ENCODE peak calls at places on chromosomes 5 and 9, in four cellular contexts. One of them, this sample, is unnamed. For H3K27me3, the result is how much of the 10 kb centered on the place peaks cover.

GRCh38 chr5:151771259-151772028 is at the start of gene G3BP1:
- DNase-seq in uterus: peak
- DNase-seq in heart left ventricle: peak
- DNase-seq in psoas muscle: peak
- DNase-seq in this sample: peak

GRCh38 chr5:43017438-43017820 is 22.7 kb downstream of the ANXA2R start:
- DNase-seq in uterus: no peak
- DNase-seq in heart left ventricle: peak
- DNase-seq in psoas muscle: peak
- DNase-seq in this sample: peak

GRCh38 chr5:55816342-55816741 is 34.8 kb upstream of the IL31RA start:
- DNase-seq in uterus: no peak
- DNase-seq in heart left ventricle: no peak
- DNase-seq in psoas muscle: no peak
- DNase-seq in this sample: no peak

GRCh38 chr9:20835364-20836286 is 151.6 kb downstream of the FOCAD start:
- DNase-seq in uterus: no peak
- DNase-seq in heart left ventricle: no peak
- DNase-seq in psoas muscle: no peak
- DNase-seq in this sample: peak

GRCh38 chr9:137545123-137545522 is 5.1 kb downstream of the PNPLA7 start:
- DNase-seq in uterus: no peak
- DNase-seq in heart left ventricle: no peak
- DNase-seq in psoas muscle: peak
- DNase-seq in this sample: no peak

GRCh38 chr9:114230068-114230467 is 74.7 kb downstream of the COL27A1 start:
- DNase-seq in uterus: no peak
- DNase-seq in heart left ventricle: no peak
- DNase-seq in psoas muscle: no peak
- DNase-seq in this sample: no peak

GRCh38 chr9:134959971-134960310 is 42.2 kb upstream of the FCN1 start:
- DNase-seq in uterus: no peak
- DNase-seq in heart left ventricle: no peak
- DNase-seq in psoas muscle: no peak
- DNase-seq in this sample: no peak

GRCh38 chr5:149740866-149741459 is 10.9 kb downstream of the PPARGC1B start:
- DNase-seq in uterus: no peak
- DNase-seq in heart left ventricle: no peak
- DNase-seq in psoas muscle: no peak
- DNase-seq in this sample: no peak

GRCh38 chr5:171342362-171343111 is 33.5 kb downstream of the TLX3 start:
- DNase-seq in uterus: no peak
- DNase-seq in heart left ventricle: peak
- DNase-seq in psoas muscle: no peak
- DNase-seq in this sample: peak

GRCh38 chr5:131952286-131952857 is 6.9 kb upstream of the MEIKIN start:
- DNase-seq in uterus: no peak
- DNase-seq in heart left ventricle: no peak
- DNase-seq in psoas muscle: no peak
- DNase-seq in this sample: no peak

GRCh38 chr9:38339496-38339895 is 53.0 kb upstream of the ALDH1B1 start:
- DNase-seq in uterus: no peak
- DNase-seq in heart left ventricle: no peak
- DNase-seq in psoas muscle: no peak
- DNase-seq in this sample: peak

GRCh38 chr5:149152317-149152746 is 11.0 kb downstream of the ABLIM3 start:
- DNase-seq in uterus: no peak
- DNase-seq in heart left ventricle: no peak
- DNase-seq in psoas muscle: no peak
- DNase-seq in this sample: no peak

GRCh38 chr5:160469156-160470144 is 47.8 kb downstream of the PTTG1 start:
- DNase-seq in uterus: no peak
- DNase-seq in heart left ventricle: no peak
- DNase-seq in psoas muscle: no peak
- DNase-seq in this sample: no peak

GRCh38 chr5:54518146-54519082 is 855 bp downstream of the SNX18 start:
- DNase-seq in uterus: peak
- DNase-seq in heart left ventricle: peak
- DNase-seq in psoas muscle: peak
- DNase-seq in this sample: peak

GRCh38 chr5:181120761-181121160 is 10.2 kb downstream of the OR2V1 start:
- DNase-seq in uterus: no peak
- DNase-seq in heart left ventricle: no peak
- DNase-seq in psoas muscle: no peak
- DNase-seq in this sample: no peak

GRCh38 chr5:56862909-56863308 is 46.5 kb upstream of the SETD9 start:
- DNase-seq in uterus: no peak
- DNase-seq in heart left ventricle: no peak
- DNase-seq in psoas muscle: no peak
- DNase-seq in this sample: no peak

GRCh38 chr9:26191711-26192110 is 513.5 kb upstream of the TUSC1 start:
- DNase-seq in uterus: no peak
- DNase-seq in heart left ventricle: no peak
- DNase-seq in psoas muscle: no peak
- DNase-seq in this sample: no peak

GRCh38 chr9:99134893-99135341 is 30.0 kb downstream of the TGFBR1 start:
- DNase-seq in uterus: no peak
- DNase-seq in heart left ventricle: no peak
- DNase-seq in psoas muscle: no peak
- DNase-seq in this sample: no peak

GRCh38 chr9:90953805-90954204 is 152.2 kb downstream of the SYK start:
- DNase-seq in uterus: no peak
- DNase-seq in heart left ventricle: no peak
- DNase-seq in psoas muscle: no peak
- DNase-seq in this sample: no peak

GRCh38 chr9:111271047-111271446 is 59.0 kb downstream of the OR2K2 start:
- DNase-seq in uterus: no peak
- DNase-seq in heart left ventricle: no peak
- DNase-seq in psoas muscle: no peak
- DNase-seq in this sample: no peak

GRCh38 chr9:27382308-27382707 is 85.4 kb upstream of the EQTN start:
- DNase-seq in uterus: no peak
- DNase-seq in heart left ventricle: no peak
- DNase-seq in psoas muscle: no peak
- DNase-seq in this sample: no peak

GRCh38 chr9:16138961-16139441 is 586.2 kb downstream of the CCDC171 start:
- DNase-seq in uterus: peak
- DNase-seq in heart left ventricle: peak
- DNase-seq in psoas muscle: peak
- DNase-seq in this sample: no peak

GRCh38 chr9:125985998-125986655 is 239.0 kb downstream of the PBX3 start:
- DNase-seq in uterus: no peak
- DNase-seq in heart left ventricle: no peak
- DNase-seq in psoas muscle: no peak
- DNase-seq in this sample: no peak

GRCh38 chr9:35516481-35516880 is 26.6 kb downstream of the RUSC2 start:
- DNase-seq in uterus: no peak
- DNase-seq in heart left ventricle: no peak
- DNase-seq in psoas muscle: no peak
- DNase-seq in this sample: no peak

GRCh38 chr5:108101105-108101504 is 280.8 kb downstream of the FBXL17 start:
- DNase-seq in uterus: no peak
- DNase-seq in heart left ventricle: no peak
- DNase-seq in psoas muscle: no peak
- DNase-seq in this sample: peak

GRCh38 chr5:124659798-124660197 is 86.6 kb downstream of the ZNF608 start:
- DNase-seq in uterus: no peak
- DNase-seq in heart left ventricle: no peak
- DNase-seq in psoas muscle: no peak
- DNase-seq in this sample: no peak

GRCh38 chr5:115831163-115831768 is 10.1 kb downstream of the ATG12 start:
- DNase-seq in uterus: no peak
- DNase-seq in heart left ventricle: no peak
- DNase-seq in psoas muscle: no peak
- DNase-seq in this sample: no peak

GRCh38 chr5:172799416-172799815 is 28.4 kb upstream of the DUSP1 start:
- DNase-seq in uterus: no peak
- DNase-seq in heart left ventricle: no peak
- DNase-seq in psoas muscle: no peak
- DNase-seq in this sample: peak

GRCh38 chr5:172795401-172795977 is 24.5 kb upstream of the DUSP1 start:
- DNase-seq in uterus: peak
- DNase-seq in heart left ventricle: peak
- DNase-seq in psoas muscle: peak
- DNase-seq in this sample: peak

GRCh38 chr5:172798422-172799215 is 27.6 kb upstream of the DUSP1 start:
- DNase-seq in uterus: peak
- DNase-seq in heart left ventricle: no peak
- DNase-seq in psoas muscle: peak
- DNase-seq in this sample: peak

GRCh38 chr5:172796306-172796705 is 25.3 kb upstream of the DUSP1 start:
- DNase-seq in uterus: no peak
- DNase-seq in heart left ventricle: no peak
- DNase-seq in psoas muscle: no peak
- DNase-seq in this sample: no peak

GRCh38 chr5:172797800-172798199 is 26.8 kb upstream of the DUSP1 start:
- DNase-seq in uterus: no peak
- DNase-seq in heart left ventricle: no peak
- DNase-seq in psoas muscle: no peak
- DNase-seq in this sample: no peak
- H3K27ac ChIP-seq in uterus: peak
- H3K27ac ChIP-seq in heart left ventricle: peak
- H3K27ac ChIP-seq in psoas muscle: peak
- H3K27ac ChIP-seq in this sample: peak

GRCh38 chr9:36902063-36902735 is 131.9 kb downstream of the PAX5 start:
- DNase-seq in uterus: no peak
- DNase-seq in heart left ventricle: no peak
- DNase-seq in psoas muscle: no peak
- DNase-seq in this sample: no peak

GRCh38 chr9:36900136-36900855 is 133.8 kb downstream of the PAX5 start:
- DNase-seq in uterus: no peak
- DNase-seq in heart left ventricle: no peak
- DNase-seq in psoas muscle: no peak
- DNase-seq in this sample: no peak

GRCh38 chr9:36899406-36899805 is 134.7 kb downstream of the PAX5 start:
- DNase-seq in uterus: no peak
- DNase-seq in heart left ventricle: no peak
- DNase-seq in psoas muscle: no peak
- DNase-seq in this sample: no peak

GRCh38 chr9:36901528-36901927 is 132.5 kb downstream of the PAX5 start:
- DNase-seq in uterus: no peak
- DNase-seq in heart left ventricle: no peak
- DNase-seq in psoas muscle: no peak
- DNase-seq in this sample: no peak

GRCh38 chr9:36900856-36901220 is 133.2 kb downstream of the PAX5 start:
- DNase-seq in uterus: no peak
- DNase-seq in heart left ventricle: no peak
- DNase-seq in psoas muscle: no peak
- DNase-seq in this sample: no peak
- H3K27me3 ChIP-seq in uterus: under half
- H3K27me3 ChIP-seq in heart left ventricle: under half
- H3K27me3 ChIP-seq in psoas muscle: under half
- H3K27me3 ChIP-seq in this sample: under half

DNA sequence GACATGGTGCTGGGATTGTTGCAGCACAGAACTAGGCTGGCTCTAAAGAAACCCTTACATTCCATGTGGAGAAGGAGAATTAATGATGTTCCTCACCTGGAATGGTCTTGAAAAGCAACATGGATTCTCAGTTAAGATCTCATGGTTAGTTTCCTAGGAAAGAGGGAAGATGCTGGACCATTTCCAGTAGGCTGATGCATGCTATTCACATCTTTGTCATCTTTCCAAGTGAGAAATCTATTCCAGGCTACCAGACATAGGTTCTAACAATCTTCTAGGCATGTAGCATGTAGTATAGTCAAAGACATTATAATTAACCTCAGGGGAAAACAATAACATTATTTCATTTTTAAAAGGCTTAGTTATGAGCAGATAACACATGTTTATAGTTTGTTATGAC is 44.3 kb downstream of the TMEM252 start:
- DNase-seq in uterus: no peak
- DNase-seq in heart left ventricle: no peak
- DNase-seq in psoas muscle: no peak
- DNase-seq in this sample: no peak
- H3K27ac ChIP-seq in uterus: peak
- H3K27ac ChIP-seq in heart left ventricle: no peak
- H3K27ac ChIP-seq in psoas muscle: no peak
- H3K27ac ChIP-seq in this sample: no peak

GRCh38 chr5:3592298-3592697 is 3.3 kb upstream of the IRX1 start:
- DNase-seq in uterus: no peak
- DNase-seq in heart left ventricle: no peak
- DNase-seq in psoas muscle: no peak
- DNase-seq in this sample: no peak
- H3K27me3 ChIP-seq in uterus: half or more
- H3K27me3 ChIP-seq in heart left ventricle: half or more
- H3K27me3 ChIP-seq in psoas muscle: under half
- H3K27me3 ChIP-seq in this sample: half or more

This sample was measured in adrenal gland.